ENCODE peak calls at places on chromosomes 12 and 14, in four cellular contexts. One of them, this sample, is unnamed.

GRCh38 chr12:8692573-8692972 is 5.2 kb upstream of the RIMKLB start:
- DNase-seq in WTC11: peak
- DNase-seq in K562: peak
- DNase-seq in HepG2: no peak
- DNase-seq in this sample: no peak

GRCh38 chr14:31465113-31465512 is 7.8 kb upstream of the DTD2 start:
- DNase-seq in WTC11: no peak
- DNase-seq in K562: no peak
- DNase-seq in HepG2: no peak
- DNase-seq in this sample: no peak

GRCh38 chr12:26088999-26089398 is 35.8 kb downstream of the BHLHE41 start:
- DNase-seq in WTC11: no peak
- DNase-seq in K562: no peak
- DNase-seq in HepG2: no peak
- DNase-seq in this sample: no peak

GRCh38 chr14:95482967-95483842 is 33.2 kb downstream of the SYNE3 start:
- DNase-seq in WTC11: no peak
- DNase-seq in K562: no peak
- DNase-seq in HepG2: peak
- DNase-seq in this sample: peak

GRCh38 chr12:2053675-2054070 is 886 bp downstream of the CACNA1C start:
- DNase-seq in WTC11: no peak
- DNase-seq in K562: no peak
- DNase-seq in HepG2: no peak
- DNase-seq in this sample: no peak

GRCh38 chr12:45415393-45415817 is 199.5 kb downstream of the ANO6 start:
- DNase-seq in WTC11: no peak
- DNase-seq in K562: peak
- DNase-seq in HepG2: peak
- DNase-seq in this sample: peak

GRCh38 chr14:49594347-49595089 is 4.2 kb upstream of the LRR1 start:
- DNase-seq in WTC11: no peak
- DNase-seq in K562: peak
- DNase-seq in HepG2: no peak
- DNase-seq in this sample: peak

GRCh38 chr12:53502983-53503728 is 2.1 kb downstream of the TARBP2 start:
- DNase-seq in WTC11: no peak
- DNase-seq in K562: no peak
- DNase-seq in HepG2: no peak
- DNase-seq in this sample: no peak

GRCh38 chr12:123614531-123614930 is 12.6 kb downstream of the DDX55 start:
- DNase-seq in WTC11: no peak
- DNase-seq in K562: no peak
- DNase-seq in HepG2: no peak
- DNase-seq in this sample: no peak

GRCh38 chr12:50685641-50686040 is 78.3 kb upstream of the ATF1 start:
- DNase-seq in WTC11: no peak
- DNase-seq in K562: no peak
- DNase-seq in HepG2: no peak
- DNase-seq in this sample: no peak

GRCh38 chr12:65755596-65755978 is 68.7 kb upstream of the HMGA2 start:
- DNase-seq in WTC11: no peak
- DNase-seq in K562: no peak
- DNase-seq in HepG2: no peak
- DNase-seq in this sample: no peak

GRCh38 chr12:24256636-24257150 is 307.2 kb upstream of the SOX5 start:
- DNase-seq in WTC11: no peak
- DNase-seq in K562: no peak
- DNase-seq in HepG2: no peak
- DNase-seq in this sample: no peak

GRCh38 chr12:6195665-6196535 is 4.3 kb upstream of the CD9 start:
- DNase-seq in WTC11: peak
- DNase-seq in K562: peak
- DNase-seq in HepG2: peak
- DNase-seq in this sample: peak

GRCh38 chr12:79662046-79662811 is 28.5 kb downstream of the PAWR start:
- DNase-seq in WTC11: no peak
- DNase-seq in K562: no peak
- DNase-seq in HepG2: peak
- DNase-seq in this sample: no peak

GRCh38 chr14:53034036-53034435 is 83.2 kb upstream of the FERMT2 start:
- DNase-seq in WTC11: no peak
- DNase-seq in K562: no peak
- DNase-seq in HepG2: no peak
- DNase-seq in this sample: no peak

GRCh38 chr14:63972323-63972932 is 119.6 kb downstream of the SYNE2 start:
- DNase-seq in WTC11: no peak
- DNase-seq in K562: no peak
- DNase-seq in HepG2: no peak
- DNase-seq in this sample: no peak

GRCh38 chr12:50615534-50616296 is 110.9 kb downstream of the DIP2B start:
- DNase-seq in WTC11: no peak
- DNase-seq in K562: peak
- DNase-seq in HepG2: no peak
- DNase-seq in this sample: peak

GRCh38 chr14:55351111-55351510 is 60.5 kb downstream of the ATG14 start:
- DNase-seq in WTC11: no peak
- DNase-seq in K562: no peak
- DNase-seq in HepG2: no peak
- DNase-seq in this sample: no peak

GRCh38 chr12:87303396-87304012 is 725.7 kb downstream of the C12orf50 start:
- DNase-seq in WTC11: no peak
- DNase-seq in K562: no peak
- DNase-seq in HepG2: no peak
- DNase-seq in this sample: no peak

GRCh38 chr14:54654600-54654999 is 87.7 kb downstream of the SAMD4A start:
- DNase-seq in WTC11: no peak
- DNase-seq in K562: no peak
- DNase-seq in HepG2: no peak
- DNase-seq in this sample: no peak

GRCh38 chr14:69246331-69246730 is 13.6 kb upstream of the GALNT16 start:
- DNase-seq in WTC11: no peak
- DNase-seq in K562: no peak
- DNase-seq in HepG2: peak
- DNase-seq in this sample: no peak

GRCh38 chr14:68668531-68668930 is 124.3 kb downstream of the ZFP36L1 start:
- DNase-seq in WTC11: no peak
- DNase-seq in K562: no peak
- DNase-seq in HepG2: no peak
- DNase-seq in this sample: no peak

GRCh38 chr12:104953323-104953722 is 4.8 kb downstream of the SLC41A2 start:
- DNase-seq in WTC11: no peak
- DNase-seq in K562: peak
- DNase-seq in HepG2: no peak
- DNase-seq in this sample: no peak

GRCh38 chr14:68734231-68734732 is 58.6 kb downstream of the ZFP36L1 start:
- DNase-seq in WTC11: no peak
- DNase-seq in K562: no peak
- DNase-seq in HepG2: no peak
- DNase-seq in this sample: no peak

GRCh38 chr12:29086325-29087271 is 62.5 kb upstream of the FAR2 start:
- DNase-seq in WTC11: no peak
- DNase-seq in K562: no peak
- DNase-seq in HepG2: no peak
- DNase-seq in this sample: no peak

GRCh38 chr14:48023881-48024280 is 348.5 kb upstream of the MDGA2 start:
- DNase-seq in WTC11: no peak
- DNase-seq in K562: no peak
- DNase-seq in HepG2: no peak
- DNase-seq in this sample: no peak

GRCh38 chr12:14664434-14665023 is 31.9 kb downstream of the GUCY2C start:
- DNase-seq in WTC11: no peak
- DNase-seq in K562: peak
- DNase-seq in HepG2: peak
- DNase-seq in this sample: peak

GRCh38 chr12:62158416-62159360 is 101.5 kb upstream of the USP15 start:
- DNase-seq in WTC11: no peak
- DNase-seq in K562: no peak
- DNase-seq in HepG2: no peak
- DNase-seq in this sample: no peak

GRCh38 chr12:75658826-75659823 is 147.7 kb upstream of the KRR1 start:
- DNase-seq in WTC11: no peak
- DNase-seq in K562: peak
- DNase-seq in HepG2: no peak
- DNase-seq in this sample: peak

GRCh38 chr12:52969828-52970569 is 21.1 kb downstream of the KRT18 start:
- DNase-seq in WTC11: no peak
- DNase-seq in K562: no peak
- DNase-seq in HepG2: peak
- DNase-seq in this sample: peak

GRCh38 chr14:76955575-76956252 is 72.8 kb downstream of the IRF2BPL start:
- DNase-seq in WTC11: no peak
- DNase-seq in K562: peak
- DNase-seq in HepG2: peak
- DNase-seq in this sample: peak

GRCh38 chr12:32163596-32163995 is 56.9 kb downstream of the BICD1 start:
- DNase-seq in WTC11: no peak
- DNase-seq in K562: no peak
- DNase-seq in HepG2: no peak
- DNase-seq in this sample: no peak

GRCh38 chr12:109625131-109625559 is 51.6 kb downstream of the MVK start:
- DNase-seq in WTC11: no peak
- DNase-seq in K562: peak
- DNase-seq in HepG2: no peak
- DNase-seq in this sample: peak

GRCh38 chr14:94796278-94796677 is 26.4 kb upstream of the GSC start:
- DNase-seq in WTC11: no peak
- DNase-seq in K562: no peak
- DNase-seq in HepG2: no peak
- DNase-seq in this sample: no peak

GRCh38 chr12:12735301-12735700 is 18.1 kb downstream of the CDKN1B start:
- DNase-seq in WTC11: no peak
- DNase-seq in K562: no peak
- DNase-seq in HepG2: no peak
- DNase-seq in this sample: no peak

GRCh38 chr12:68042212-68042699 is 53.0 kb downstream of the IFNG-AS1 start:
- DNase-seq in WTC11: no peak
- DNase-seq in K562: no peak
- DNase-seq in HepG2: peak
- DNase-seq in this sample: no peak

GRCh38 chr12:18700254-18700653 is 37.6 kb downstream of the PLCZ1 start:
- DNase-seq in WTC11: no peak
- DNase-seq in K562: no peak
- DNase-seq in HepG2: no peak
- DNase-seq in this sample: no peak

DNA sequence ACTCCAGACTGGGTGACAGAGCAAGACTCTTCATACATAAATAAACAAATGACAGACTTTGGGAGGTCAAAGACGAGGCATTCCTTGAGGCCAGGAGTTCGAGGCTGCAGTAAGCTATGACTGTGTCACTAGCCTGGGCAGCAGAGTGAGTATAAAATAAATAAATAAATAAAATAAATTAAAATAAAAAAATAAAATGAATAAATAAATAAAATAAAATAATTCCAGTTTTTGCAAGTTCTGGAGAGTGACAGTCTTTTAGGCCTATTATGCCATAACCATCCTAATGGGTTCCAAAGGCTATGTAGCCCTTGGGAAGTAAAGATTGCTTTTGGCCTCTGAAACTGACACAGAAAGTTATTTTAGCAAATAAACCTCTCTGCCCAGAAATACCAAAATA is 16.5 kb upstream of the NRDE2 start:
- DNase-seq in WTC11: no peak
- DNase-seq in K562: no peak
- DNase-seq in HepG2: no peak
- DNase-seq in this sample: no peak
- TF ChIP-seq HMGXB4 in WTC11: no peak
- TF ChIP-seq HMGXB4 in K562: no peak
- TF ChIP-seq HMGXB4 in HepG2: no peak
- TF ChIP-seq HMGXB4 in this sample: no peak

GRCh38 chr12:58883576-58884334 is 36.5 kb downstream of the LRIG3 start:
- DNase-seq in WTC11: no peak
- DNase-seq in K562: no peak
- DNase-seq in HepG2: no peak
- DNase-seq in this sample: no peak

GRCh38 chr12:58884916-58885315 is 35.4 kb downstream of the LRIG3 start:
- DNase-seq in WTC11: no peak
- DNase-seq in K562: no peak
- DNase-seq in HepG2: no peak
- DNase-seq in this sample: no peak

GRCh38 chr12:58886474-58886873 is 33.8 kb downstream of the LRIG3 start:
- DNase-seq in WTC11: no peak
- DNase-seq in K562: no peak
- DNase-seq in HepG2: no peak
- DNase-seq in this sample: no peak

GRCh38 chr12:58887071-58887470 is 33.2 kb downstream of the LRIG3 start:
- DNase-seq in WTC11: no peak
- DNase-seq in K562: no peak
- DNase-seq in HepG2: no peak
- DNase-seq in this sample: no peak

DNA sequence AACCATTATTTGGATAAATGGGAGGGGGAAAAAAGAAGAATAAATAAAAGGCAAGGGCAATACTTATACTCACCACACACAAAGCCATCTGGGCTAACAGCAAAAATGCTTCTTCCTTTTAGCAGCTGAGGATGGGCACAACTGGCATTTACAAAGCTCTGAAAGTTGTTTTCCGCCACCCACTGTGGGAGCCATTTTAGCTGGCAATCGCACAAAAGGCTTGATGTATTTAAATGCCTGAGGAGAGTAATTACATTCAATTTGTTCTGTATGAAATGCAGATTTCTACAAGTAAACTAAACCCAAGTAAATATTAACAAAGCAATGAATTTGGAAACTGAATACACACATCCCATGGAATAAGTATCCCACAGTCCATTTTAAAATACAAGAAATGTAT is 37.5 kb downstream of the LRIG3 start:
- DNase-seq in WTC11: no peak
- DNase-seq in K562: no peak
- DNase-seq in HepG2: no peak
- DNase-seq in this sample: no peak
- TF ChIP-seq HMGXB4 in WTC11: no peak
- TF ChIP-seq HMGXB4 in K562: no peak
- TF ChIP-seq HMGXB4 in HepG2: no peak
- TF ChIP-seq HMGXB4 in this sample: no peak

GRCh38 chr14:61469771-61470170 is 148.4 kb downstream of the PRKCH start:
- DNase-seq in WTC11: no peak
- DNase-seq in K562: no peak
- DNase-seq in HepG2: no peak
- DNase-seq in this sample: no peak

GRCh38 chr14:61471297-61471980 is 150.1 kb downstream of the PRKCH start:
- DNase-seq in WTC11: no peak
- DNase-seq in K562: no peak
- DNase-seq in HepG2: no peak
- DNase-seq in this sample: no peak

GRCh38 chr14:61470954-61471279 is 149.5 kb downstream of the PRKCH start:
- DNase-seq in WTC11: no peak
- DNase-seq in K562: no peak
- DNase-seq in HepG2: no peak
- DNase-seq in this sample: no peak

GRCh38 chr14:61472025-61472672 is 150.8 kb downstream of the PRKCH start:
- DNase-seq in WTC11: no peak
- DNase-seq in K562: no peak
- DNase-seq in HepG2: peak
- DNase-seq in this sample: peak

GRCh38 chr14:61470261-61470953 is 149.0 kb downstream of the PRKCH start:
- DNase-seq in WTC11: peak
- DNase-seq in K562: no peak
- DNase-seq in HepG2: no peak
- DNase-seq in this sample: peak
- TF ChIP-seq HMGXB4 in WTC11: no peak
- TF ChIP-seq HMGXB4 in K562: no peak
- TF ChIP-seq HMGXB4 in HepG2: no peak
- TF ChIP-seq HMGXB4 in this sample: no peak

GRCh38 chr12:92078167-92079053 is 67.2 kb downstream of the BTG1 start:
- DNase-seq in WTC11: no peak
- DNase-seq in K562: peak
- DNase-seq in HepG2: no peak
- DNase-seq in this sample: peak
- TF ChIP-seq HMGXB4 in WTC11: no peak
- TF ChIP-seq HMGXB4 in K562: no peak
- TF ChIP-seq HMGXB4 in HepG2: no peak
- TF ChIP-seq HMGXB4 in this sample: no peak

This sample was measured in A549.